ENCODE peak calls at places on chromosomes 1 and 21, in nine cellular contexts. One of them, this sample, is unnamed.

GRCh38 chr1:203326830-203327683 is 21.7 kb downstream of the BTG2 start:
- DNase-seq in neural progenitor cell: peak; percentile 97
- DNase-seq in astrocyte: peak; percentile 71
- DNase-seq in SW 1271: peak; percentile 75
- DNase-seq in non-pigmented ciliary epithelial cell: no peak
- DNase-seq in upper lobe of right lung: peak; percentile 98
- DNase-seq in iPS-NIHi11: peak; percentile 95
- DNase-seq in NCI-H69: peak; percentile 99
- DNase-seq in hypothalamus: peak; percentile 89
- DNase-seq in this sample: peak; percentile 31

GRCh38 chr1:231541842-231542241 is 13.4 kb downstream of the TSNAX start:
- DNase-seq in non-pigmented ciliary epithelial cell: no peak
- DNase-seq in neural progenitor cell: no peak
- DNase-seq in astrocyte: no peak
- DNase-seq in iPS-NIHi11: no peak
- DNase-seq in upper lobe of right lung: no peak
- DNase-seq in SW 1271: no peak
- DNase-seq in NCI-H69: peak; percentile 42
- DNase-seq in hypothalamus: no peak
- DNase-seq in this sample: no peak

GRCh38 chr1:23035823-23036452 is 16.7 kb downstream of the KDM1A start:
- DNase-seq in astrocyte: no peak
- DNase-seq in neural progenitor cell: peak; percentile 69
- DNase-seq in hypothalamus: no peak
- DNase-seq in SW 1271: no peak
- DNase-seq in upper lobe of right lung: no peak
- DNase-seq in non-pigmented ciliary epithelial cell: no peak
- DNase-seq in iPS-NIHi11: peak; percentile 29
- DNase-seq in NCI-H69: peak; percentile 25
- DNase-seq in this sample: no peak

GRCh38 chr1:234589854-234590620 is 19.9 kb downstream of the IRF2BP2 start:
- DNase-seq in iPS-NIHi11: peak; percentile 41
- DNase-seq in NCI-H69: no peak
- DNase-seq in SW 1271: no peak
- DNase-seq in non-pigmented ciliary epithelial cell: no peak
- DNase-seq in upper lobe of right lung: no peak
- DNase-seq in astrocyte: no peak
- DNase-seq in neural progenitor cell: no peak
- DNase-seq in hypothalamus: no peak
- DNase-seq in this sample: no peak

GRCh38 chr21:39687069-39687468 is 57.9 kb upstream of the IGSF5 start:
- DNase-seq in upper lobe of right lung: no peak
- DNase-seq in SW 1271: no peak
- DNase-seq in neural progenitor cell: no peak
- DNase-seq in hypothalamus: no peak
- DNase-seq in iPS-NIHi11: no peak
- DNase-seq in non-pigmented ciliary epithelial cell: no peak
- DNase-seq in NCI-H69: peak; percentile 42
- DNase-seq in astrocyte: no peak
- DNase-seq in this sample: no peak

GRCh38 chr1:169121146-169121923 is 14.8 kb downstream of the ATP1B1 start:
- DNase-seq in NCI-H69: no peak
- DNase-seq in upper lobe of right lung: no peak
- DNase-seq in hypothalamus: no peak
- DNase-seq in astrocyte: no peak
- DNase-seq in non-pigmented ciliary epithelial cell: no peak
- DNase-seq in iPS-NIHi11: no peak
- DNase-seq in SW 1271: no peak
- DNase-seq in neural progenitor cell: no peak
- DNase-seq in this sample: no peak

GRCh38 chr1:245060684-245061374 is 94.0 kb upstream of the KIF26B start:
- DNase-seq in astrocyte: no peak
- DNase-seq in non-pigmented ciliary epithelial cell: no peak
- DNase-seq in neural progenitor cell: no peak
- DNase-seq in NCI-H69: peak; percentile 84
- DNase-seq in hypothalamus: no peak
- DNase-seq in upper lobe of right lung: no peak
- DNase-seq in iPS-NIHi11: no peak
- DNase-seq in SW 1271: no peak
- DNase-seq in this sample: peak; percentile 12

GRCh38 chr1:234600418-234601216 is 9.4 kb downstream of the IRF2BP2 start:
- DNase-seq in upper lobe of right lung: no peak
- DNase-seq in SW 1271: no peak
- DNase-seq in non-pigmented ciliary epithelial cell: no peak
- DNase-seq in hypothalamus: no peak
- DNase-seq in NCI-H69: peak; percentile 80
- DNase-seq in neural progenitor cell: no peak
- DNase-seq in astrocyte: no peak
- DNase-seq in iPS-NIHi11: no peak
- DNase-seq in this sample: no peak

GRCh38 chr1:58950897-58951296 is 167.1 kb upstream of the JUN start:
- DNase-seq in neural progenitor cell: no peak
- DNase-seq in non-pigmented ciliary epithelial cell: no peak
- DNase-seq in SW 1271: no peak
- DNase-seq in iPS-NIHi11: no peak
- DNase-seq in hypothalamus: no peak
- DNase-seq in astrocyte: no peak
- DNase-seq in upper lobe of right lung: no peak
- DNase-seq in NCI-H69: no peak
- DNase-seq in this sample: no peak

GRCh38 chr21:43727571-43728466 is 8.9 kb downstream of the PDXK start:
- DNase-seq in hypothalamus: no peak
- DNase-seq in NCI-H69: peak; percentile 68
- DNase-seq in astrocyte: no peak
- DNase-seq in neural progenitor cell: no peak
- DNase-seq in non-pigmented ciliary epithelial cell: no peak
- DNase-seq in SW 1271: no peak
- DNase-seq in upper lobe of right lung: peak; percentile 88
- DNase-seq in iPS-NIHi11: no peak
- DNase-seq in this sample: no peak

GRCh38 chr21:42532466-42533181 is 19.0 kb downstream of the SLC37A1 start:
- DNase-seq in upper lobe of right lung: peak; percentile 82
- DNase-seq in astrocyte: no peak
- DNase-seq in neural progenitor cell: no peak
- DNase-seq in non-pigmented ciliary epithelial cell: no peak
- DNase-seq in iPS-NIHi11: no peak
- DNase-seq in SW 1271: no peak
- DNase-seq in NCI-H69: peak; percentile 43
- DNase-seq in hypothalamus: peak; percentile 68
- DNase-seq in this sample: no peak

GRCh38 chr21:46369520-46370235 is 45.7 kb downstream of the PCNT start:
- DNase-seq in astrocyte: no peak
- DNase-seq in NCI-H69: no peak
- DNase-seq in SW 1271: no peak
- DNase-seq in neural progenitor cell: no peak
- DNase-seq in iPS-NIHi11: no peak
- DNase-seq in non-pigmented ciliary epithelial cell: no peak
- DNase-seq in hypothalamus: no peak
- DNase-seq in upper lobe of right lung: no peak
- DNase-seq in this sample: no peak

GRCh38 chr1:35432231-35432630 is 125.0 kb downstream of the KIAA0319L start:
- DNase-seq in neural progenitor cell: no peak
- DNase-seq in upper lobe of right lung: no peak
- DNase-seq in astrocyte: no peak
- DNase-seq in iPS-NIHi11: no peak
- DNase-seq in SW 1271: no peak
- DNase-seq in non-pigmented ciliary epithelial cell: no peak
- DNase-seq in hypothalamus: peak; percentile 43
- DNase-seq in NCI-H69: no peak
- DNase-seq in this sample: no peak

GRCh38 chr1:151832318-151832984 is 849 bp upstream of the RORC start:
- DNase-seq in upper lobe of right lung: peak; percentile 95
- DNase-seq in hypothalamus: peak; percentile 33
- DNase-seq in non-pigmented ciliary epithelial cell: no peak
- DNase-seq in iPS-NIHi11: no peak
- DNase-seq in SW 1271: no peak
- DNase-seq in NCI-H69: peak; percentile 85
- DNase-seq in astrocyte: no peak
- DNase-seq in neural progenitor cell: no peak
- DNase-seq in this sample: no peak

GRCh38 chr1:119160851-119161250 is 20.4 kb upstream of the WARS2 start:
- DNase-seq in non-pigmented ciliary epithelial cell: peak; percentile 45
- DNase-seq in SW 1271: no peak
- DNase-seq in iPS-NIHi11: no peak
- DNase-seq in upper lobe of right lung: no peak
- DNase-seq in astrocyte: no peak
- DNase-seq in hypothalamus: no peak
- DNase-seq in NCI-H69: no peak
- DNase-seq in neural progenitor cell: no peak
- DNase-seq in this sample: peak; percentile 34

GRCh38 chr1:206687915-206688442 is 3.3 kb downstream of the MAPKAPK2 start:
- DNase-seq in SW 1271: no peak
- DNase-seq in non-pigmented ciliary epithelial cell: no peak
- DNase-seq in hypothalamus: no peak
- DNase-seq in astrocyte: peak; percentile 65
- DNase-seq in iPS-NIHi11: peak; percentile 46
- DNase-seq in NCI-H69: peak; percentile 64
- DNase-seq in neural progenitor cell: no peak
- DNase-seq in upper lobe of right lung: no peak
- DNase-seq in this sample: no peak

GRCh38 chr1:167584581-167584980 is 31.0 kb upstream of the CREG1 start:
- DNase-seq in astrocyte: no peak
- DNase-seq in upper lobe of right lung: no peak
- DNase-seq in hypothalamus: no peak
- DNase-seq in neural progenitor cell: no peak
- DNase-seq in SW 1271: no peak
- DNase-seq in non-pigmented ciliary epithelial cell: no peak
- DNase-seq in iPS-NIHi11: no peak
- DNase-seq in NCI-H69: no peak
- DNase-seq in this sample: no peak

GRCh38 chr1:41021526-41022308 is at the start of gene SLFNL1:
- DNase-seq in iPS-NIHi11: peak; percentile 65
- DNase-seq in astrocyte: no peak
- DNase-seq in upper lobe of right lung: no peak
- DNase-seq in non-pigmented ciliary epithelial cell: no peak
- DNase-seq in hypothalamus: no peak
- DNase-seq in NCI-H69: peak; percentile 33
- DNase-seq in neural progenitor cell: peak; percentile 32
- DNase-seq in SW 1271: no peak
- DNase-seq in this sample: no peak

GRCh38 chr1:156738916-156739315 is 2.0 kb downstream of the MRPL24 start:
- DNase-seq in NCI-H69: no peak
- DNase-seq in iPS-NIHi11: no peak
- DNase-seq in non-pigmented ciliary epithelial cell: no peak
- DNase-seq in hypothalamus: no peak
- DNase-seq in astrocyte: no peak
- DNase-seq in SW 1271: no peak
- DNase-seq in neural progenitor cell: no peak
- DNase-seq in upper lobe of right lung: no peak
- DNase-seq in this sample: no peak

This sample was measured in glomerular endothelial cell.